ENCODE peak calls at places on chromosomes 11 and 22, in seven cellular contexts. H is A549, G is IMR-90, C is GM12891, W is heart left ventricle, F is transverse colon, O is stomach. N is an unnamed sample.

GRCh38 chr11:27795955-27796861 is 96.0 kb upstream of the BDNF start:
- DNase-seq in F (peak; percentile 82), O (peak; percentile 26), H (no peak), C (no peak), G (peak; percentile 9), W (no peak), N (no peak)

GRCh38 chr22:49926916-49927315 is 8.5 kb downstream of the CRELD2 start:
- DNase-seq in F (no peak), H (no peak), W (no peak), O (no peak), C (no peak), G (no peak), N (no peak)

GRCh38 chr22:49827853-49828598 is at the start of gene BRD1:
- DNase-seq in C (peak; percentile 67), G (peak; percentile 61), F (peak; percentile 71), O (peak; percentile 73), H (no peak), W (peak; percentile 76), N (no peak)

GRCh38 chr11:21475276-21475675 is 717.6 kb upstream of the ANO5 start:
- DNase-seq in H (no peak), F (no peak), W (no peak), C (no peak), G (no peak), O (no peak), N (no peak)

GRCh38 chr22:48517039-48518030 is 1310.3 kb downstream of the BRD1 start:
- DNase-seq in H (peak; percentile 11), O (no peak), C (no peak), W (no peak), F (no peak), G (no peak), N (no peak)

GRCh38 chr11:114209343-114209742 is 86.9 kb upstream of the NNMT start:
- DNase-seq in G (no peak), C (no peak), O (no peak), H (no peak), W (no peak), F (no peak), N (no peak)

GRCh38 chr11:119992171-119993051 is 145.5 kb downstream of the TRIM29 start:
- DNase-seq in O (no peak), H (no peak), W (no peak), F (no peak), C (no peak), G (no peak), N (no peak)

GRCh38 chr11:1194231-1194976 is 28.5 kb upstream of the MUC5B start:
- DNase-seq in C (no peak), H (no peak), F (peak; percentile 6), O (peak; percentile 25), W (peak; percentile 15), G (no peak), N (no peak)

GRCh38 chr11:119974051-119974450 is 163.9 kb downstream of the TRIM29 start:
- DNase-seq in W (no peak), O (no peak), C (no peak), F (no peak), G (no peak), H (no peak), N (no peak)

GRCh38 chr11:104668797-104669463 is 229.3 kb downstream of the CASP12 start:
- DNase-seq in G (peak; percentile 94), O (no peak), W (no peak), C (no peak), H (no peak), F (no peak), N (peak; percentile 2)

GRCh38 chr11:117851852-117852251 is 24.6 kb downstream of the FXYD6 start:
- DNase-seq in C (no peak), G (no peak), W (peak; percentile 59), H (no peak), F (no peak), O (peak; percentile 13), N (no peak)

GRCh38 chr11:3735827-3736226 is 61.5 kb downstream of the NUP98 start:
- DNase-seq in O (no peak), W (no peak), H (no peak), C (no peak), G (peak; percentile 28), F (no peak), N (no peak)

GRCh38 chr11:109196016-109196415 is 226.0 kb upstream of the C11orf87 start:
- DNase-seq in F (no peak), G (peak; percentile 3), O (no peak), H (no peak), C (no peak), W (no peak), N (no peak)

GRCh38 chr22:43151251-43152000 is at the start of gene TSPO:
- DNase-seq in F (peak; percentile 84), O (peak; percentile 86), G (peak; percentile 19), C (no peak), W (peak; percentile 87), H (peak; percentile 46), N (peak; percentile 54)
- TF ChIP-seq POLR2A in F (peak; percentile 62), O (no peak), G (no peak), C (no peak), W (peak; percentile 76), H (peak; percentile 58), N (peak; percentile 73)

DNA sequence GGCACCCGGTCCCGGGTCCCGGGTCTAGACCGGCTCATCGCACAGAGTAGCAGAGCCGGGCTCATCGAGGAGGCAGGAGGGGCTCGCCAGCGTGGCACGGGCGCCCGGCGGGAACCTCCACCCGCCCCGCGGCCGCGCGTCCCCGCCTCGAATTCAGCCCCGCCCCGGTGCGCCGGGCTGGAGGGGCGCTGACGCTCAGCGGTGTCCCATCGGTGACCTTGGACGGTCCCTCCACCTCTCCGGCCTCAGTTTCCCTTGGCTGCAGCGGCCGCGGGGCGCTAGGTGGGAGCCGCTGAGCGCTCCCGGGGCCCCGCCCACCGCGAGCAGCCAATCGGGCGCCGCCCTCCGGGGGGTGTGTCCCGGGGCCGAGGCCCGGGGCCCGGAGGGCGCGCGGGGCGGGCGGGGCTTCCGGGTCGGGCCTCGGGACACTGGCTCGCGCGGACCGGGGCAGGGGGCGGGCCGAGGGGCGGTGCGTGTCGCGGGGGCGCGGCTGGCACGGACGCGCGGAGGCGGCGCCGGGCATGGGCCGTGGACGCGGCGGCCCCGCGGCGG is at the start of gene PPARA:
- DNase-seq in H (peak; percentile 78), G (peak; percentile 60), F (peak; percentile 96), W (peak; percentile 96), C (peak; percentile 98), O (peak; percentile 95), N (peak; percentile 82)
- TF ChIP-seq POLR2A in H (no peak), G (no peak), F (peak; percentile 79), W (peak; percentile 59), C (no peak), O (no peak), N (no peak)

GRCh38 chr11:64218628-64219353 is 7.2 kb downstream of the TRPT1 start:
- DNase-seq in W (no peak), F (no peak), H (no peak), C (no peak), O (no peak), G (no peak), N (no peak)
- TF ChIP-seq POLR2A in W (no peak), F (no peak), H (no peak), C (no peak), O (no peak), G (no peak), N (no peak)

DNA sequence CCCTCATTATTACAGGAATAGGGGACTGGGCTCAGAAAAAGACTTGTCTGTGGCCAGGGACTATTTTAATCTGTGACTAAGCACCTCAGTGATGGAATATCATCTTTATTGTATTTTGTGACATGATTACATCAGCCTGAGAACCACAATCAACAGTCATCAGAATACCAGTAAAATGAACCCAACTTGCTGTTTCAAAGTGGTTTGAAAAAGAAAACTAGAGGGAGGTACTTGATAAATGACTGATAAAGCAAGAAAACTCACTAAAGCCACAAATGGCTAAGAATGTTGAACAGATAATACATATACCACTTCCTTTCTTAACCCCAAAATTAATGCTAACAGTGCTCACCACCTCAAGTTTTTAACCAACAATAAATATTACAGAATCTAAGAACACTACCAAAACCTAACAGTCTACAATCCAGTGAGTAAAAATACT is 155.7 kb downstream of the ATG16L2 start:
- DNase-seq in O (no peak), W (no peak), G (peak; percentile 88), H (no peak), C (peak; percentile 17), F (no peak), N (peak; percentile 18)
- TF ChIP-seq POLR2A in O (no peak), W (no peak), G (no peak), H (no peak), C (no peak), F (no peak), N (no peak)

DNA sequence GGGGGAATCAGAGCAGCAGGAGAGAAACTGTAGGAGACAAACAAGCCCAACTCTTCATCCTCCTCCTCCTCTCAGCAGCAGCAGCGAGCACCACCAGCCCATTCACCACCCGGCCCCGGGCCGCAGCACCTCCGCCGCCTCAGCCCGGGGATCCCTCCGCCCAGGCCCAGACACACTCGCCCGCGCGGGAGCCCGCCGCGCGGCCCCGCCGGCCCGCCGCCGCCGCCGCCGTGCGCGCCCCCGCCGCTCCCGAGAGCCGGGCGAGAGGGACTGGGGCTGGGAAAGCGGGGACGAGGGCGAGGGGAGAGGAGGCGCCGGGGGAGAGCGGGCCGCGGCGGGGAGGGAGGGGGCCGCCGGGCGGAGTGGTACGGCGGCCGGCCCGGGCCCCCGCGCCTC is at the start of gene PHF21A:
- DNase-seq in G (peak; percentile 93), C (peak; percentile 74), H (peak; percentile 79), O (peak; percentile 93), F (peak; percentile 92), W (peak; percentile 93), N (peak; percentile 93)
- TF ChIP-seq POLR2A in G (no peak), C (peak; percentile 57), H (peak; percentile 54), O (no peak), F (peak; percentile 49), W (no peak), N (peak; percentile 56)

DNA sequence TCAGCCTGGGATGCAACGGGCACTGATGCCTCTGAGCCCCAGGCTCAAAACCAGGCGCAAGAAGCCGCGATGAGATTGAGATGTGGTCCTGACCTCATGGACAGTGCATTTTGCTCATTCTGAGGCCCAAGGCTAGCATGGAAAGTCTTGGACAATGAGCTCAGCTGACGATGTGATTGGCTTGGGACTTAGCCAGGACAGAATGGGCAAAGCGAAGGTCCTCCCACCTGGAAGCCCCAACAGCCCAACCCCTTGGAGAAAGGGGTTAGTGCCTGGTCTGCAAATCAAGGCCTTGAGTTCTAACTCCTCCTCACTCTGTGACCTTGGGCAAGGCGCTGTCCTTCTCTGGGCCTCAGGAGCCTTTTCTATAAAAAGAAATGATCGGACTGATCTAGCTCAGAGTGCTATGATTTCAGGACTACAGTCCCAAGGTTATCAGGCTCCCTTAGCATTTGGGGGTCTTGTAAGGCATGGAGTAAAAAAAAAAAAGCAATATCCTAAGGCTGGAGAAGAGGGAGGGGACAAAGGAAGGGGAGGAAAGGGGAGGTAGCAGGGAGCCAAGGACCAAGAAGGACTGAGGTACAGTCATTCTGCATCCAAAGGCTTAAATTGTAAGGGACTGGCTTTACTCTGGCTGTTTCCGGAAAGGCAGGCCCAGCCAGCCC is 2.7 kb downstream of the SLC43A3 start:
- DNase-seq in C (no peak), G (no peak), H (no peak), W (no peak), F (no peak), O (no peak), N (no peak)
- TF ChIP-seq POLR2A in C (no peak), G (no peak), H (no peak), W (no peak), F (no peak), O (no peak), N (no peak)

N was measured in H54.